ENCODE peak calls at places on chromosomes 3 and 15, in four cellular contexts. I is PC-9, V is LNCaP clone FGC, X is bronchial epithelial cell. G is an unnamed sample.

GRCh38 chr15:63476229-63476632 is 28.2 kb upstream of the USP3 start:
- DNase-seq in I (no peak), V (no peak), X (peak), G (peak)

GRCh38 chr3:81301230-81301629 is 460.2 kb downstream of the GBE1 start:
- DNase-seq in I (no peak), V (no peak), X (no peak), G (no peak)

GRCh38 chr3:85570819-85571218 is 612.0 kb downstream of the CADM2 start:
- DNase-seq in I (no peak), V (no peak), X (no peak), G (no peak)

GRCh38 chr3:71548995-71549394 is 34.5 kb downstream of the FOXP1 start:
- DNase-seq in I (no peak), V (no peak), X (no peak), G (no peak)

GRCh38 chr15:40274350-40275274 is 8.3 kb downstream of the ANKRD63 start:
- DNase-seq in I (peak), V (peak), X (peak), G (peak)

GRCh38 chr3:42262525-42262924 is 3.5 kb downstream of the CCK start:
- DNase-seq in I (peak), V (no peak), X (peak), G (no peak)

GRCh38 chr15:101029971-101030661 is 111.0 kb downstream of the LRRK1 start:
- DNase-seq in I (no peak), V (no peak), X (no peak), G (no peak)

GRCh38 chr3:117019082-117019713 is 309.6 kb downstream of the TUSC7 start:
- DNase-seq in I (peak), V (peak), X (peak), G (peak)

GRCh38 chr15:47394410-47394809 is 322.9 kb upstream of the SEMA6D start:
- DNase-seq in I (no peak), V (no peak), X (no peak), G (no peak)

GRCh38 chr15:41621200-41622193 is 38.7 kb upstream of the MGA start:
- DNase-seq in I (peak), V (peak), X (peak), G (peak)

DNA sequence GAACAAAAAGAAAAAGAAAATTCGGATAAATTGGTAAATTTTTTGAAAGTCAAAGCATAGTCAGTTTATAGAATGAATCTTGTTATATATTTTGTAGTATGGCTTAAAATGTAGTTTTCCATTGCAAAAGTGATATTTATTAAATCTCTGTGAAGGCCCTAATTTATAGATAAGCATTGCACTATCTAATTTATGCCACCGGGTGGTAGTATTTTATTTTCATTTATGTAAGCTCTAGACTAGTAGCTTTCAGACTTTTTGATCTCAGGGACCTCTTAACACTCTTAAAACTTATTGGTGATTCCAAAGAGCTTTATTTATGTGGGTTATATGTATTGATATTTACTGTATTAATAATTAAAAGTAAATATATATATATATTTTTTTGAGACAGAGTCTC is 133.9 kb upstream of the LRRFIP2 start:
- DNase-seq in I (no peak), V (no peak), X (peak), G (no peak)
- TF ChIP-seq CTCF in I (peak), V (peak), X (no peak), G (no peak)

GRCh38 chr15:91027677-91028076 is 5.3 kb upstream of the VPS33B start:
- DNase-seq in I (no peak), V (no peak), X (no peak), G (no peak)

GRCh38 chr15:91031796-91032195 is 9.4 kb upstream of the VPS33B start:
- DNase-seq in I (no peak), V (no peak), X (no peak), G (no peak)

GRCh38 chr15:91032919-91033803 is 10.8 kb upstream of the VPS33B start:
- DNase-seq in I (peak), V (peak), X (peak), G (peak)
- TF ChIP-seq CTCF in I (peak), V (peak), X (peak), G (peak)

GRCh38 chr3:124834723-124835718 is 52.1 kb downstream of the ITGB5 start:
- DNase-seq in I (peak), V (no peak), X (peak), G (peak)
- TF ChIP-seq CTCF in I (no peak), V (no peak), X (no peak), G (no peak)

GRCh38 chr15:97992831-97993230 is 32.3 kb downstream of the ARRDC4 start:
- DNase-seq in I (no peak), V (no peak), X (no peak), G (no peak)

GRCh38 chr15:97995192-97995591 is 34.7 kb downstream of the ARRDC4 start:
- DNase-seq in I (peak), V (peak), X (peak), G (peak)

GRCh38 chr15:97998307-97999071 is 38.0 kb downstream of the ARRDC4 start:
- DNase-seq in I (no peak), V (no peak), X (peak), G (no peak)

GRCh38 chr15:97993310-97993738 is 32.8 kb downstream of the ARRDC4 start:
- DNase-seq in I (no peak), V (no peak), X (no peak), G (no peak)

DNA sequence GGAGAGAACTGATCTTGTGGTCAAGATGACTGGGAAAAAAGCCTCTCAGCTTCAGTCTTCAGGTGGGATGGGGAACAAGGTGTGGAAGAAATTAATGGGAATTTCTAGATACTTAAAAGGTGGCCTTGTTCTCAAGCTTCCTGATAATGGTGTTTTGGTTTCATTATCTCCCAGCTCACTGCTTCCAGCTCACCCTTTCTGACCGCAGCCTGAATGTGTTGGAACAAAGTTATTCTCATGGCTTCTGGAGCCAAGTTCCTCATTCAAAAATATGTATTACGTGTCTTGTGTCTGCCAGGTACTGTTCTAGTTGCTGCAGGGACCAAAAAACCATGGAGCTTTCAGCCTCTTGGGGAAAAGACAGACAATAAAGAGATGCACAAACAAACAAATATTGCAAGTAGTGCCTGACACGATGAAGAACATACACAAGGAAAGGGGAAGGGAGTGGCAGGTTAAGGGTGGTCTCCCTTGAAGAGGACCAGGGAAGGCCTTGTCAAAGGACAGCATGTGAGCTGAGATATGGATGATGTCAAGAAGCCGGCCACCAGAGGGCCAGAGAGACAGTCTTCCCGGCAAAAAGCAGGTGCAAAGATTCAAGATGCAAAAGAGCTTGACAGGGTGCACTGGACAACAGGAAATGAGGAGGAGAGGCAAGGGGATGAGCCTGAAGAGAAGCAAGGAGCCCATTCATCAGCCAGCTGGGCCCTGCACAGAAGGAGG is 35.5 kb downstream of the ARRDC4 start:
- DNase-seq in I (peak), V (no peak), X (peak), G (peak)
- TF ChIP-seq CTCF in I (no peak), V (peak), X (peak), G (peak)

GRCh38 chr3:149969945-149970715 is 565 bp downstream of the PFN2 start:
- DNase-seq in I (peak), V (peak), X (peak), G (peak)

GRCh38 chr3:149967067-149967685 is 3.5 kb downstream of the PFN2 start:
- DNase-seq in I (no peak), V (peak), X (peak), G (no peak)

GRCh38 chr3:149970716-149971402 is at the start of gene PFN2:
- DNase-seq in I (peak), V (peak), X (peak), G (peak)

GRCh38 chr3:149968216-149968615 is 2.5 kb downstream of the PFN2 start:
- DNase-seq in I (no peak), V (no peak), X (peak), G (peak)

DNA sequence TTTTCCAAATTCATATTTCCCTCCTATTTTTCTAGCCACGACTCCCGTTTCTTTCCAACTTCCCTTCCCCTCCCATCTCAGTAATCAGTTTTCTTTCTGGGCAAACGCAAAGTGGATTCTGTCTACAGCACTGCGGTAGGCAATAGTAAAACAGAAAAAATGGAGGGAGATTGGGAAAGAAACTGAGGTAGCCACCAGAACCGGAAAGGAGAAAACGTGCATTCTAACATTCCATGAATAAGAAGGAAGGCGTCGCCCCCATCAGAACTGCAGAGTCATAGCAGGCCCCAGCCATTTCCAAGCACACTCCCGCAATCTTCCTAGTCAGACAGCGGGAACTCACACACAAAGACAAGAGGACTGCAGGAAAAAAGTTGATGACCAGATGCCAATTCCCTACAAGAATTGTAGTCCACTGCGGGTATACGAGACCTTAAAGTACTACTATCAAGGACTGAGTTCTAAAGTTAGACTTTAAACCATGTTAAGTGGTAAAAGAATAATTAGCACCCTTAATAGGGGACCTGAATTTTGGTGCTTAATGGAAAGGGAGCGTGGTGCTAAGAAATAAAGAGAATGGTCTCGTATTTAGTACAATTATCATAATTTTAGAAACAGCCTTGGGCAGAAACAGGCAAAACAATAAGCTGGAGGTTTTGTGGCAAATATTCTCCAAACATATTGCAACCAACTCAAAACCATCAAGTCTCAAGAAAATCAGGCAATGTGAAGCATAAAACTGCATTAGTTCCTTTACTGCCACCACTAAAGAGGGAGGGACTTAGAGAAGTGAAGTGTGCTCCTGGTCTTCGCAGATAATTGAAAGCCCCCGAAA is 1.4 kb downstream of the PFN2 start:
- DNase-seq in I (peak), V (peak), X (peak), G (peak)
- TF ChIP-seq CTCF in I (peak), V (peak), X (peak), G (no peak)

DNA sequence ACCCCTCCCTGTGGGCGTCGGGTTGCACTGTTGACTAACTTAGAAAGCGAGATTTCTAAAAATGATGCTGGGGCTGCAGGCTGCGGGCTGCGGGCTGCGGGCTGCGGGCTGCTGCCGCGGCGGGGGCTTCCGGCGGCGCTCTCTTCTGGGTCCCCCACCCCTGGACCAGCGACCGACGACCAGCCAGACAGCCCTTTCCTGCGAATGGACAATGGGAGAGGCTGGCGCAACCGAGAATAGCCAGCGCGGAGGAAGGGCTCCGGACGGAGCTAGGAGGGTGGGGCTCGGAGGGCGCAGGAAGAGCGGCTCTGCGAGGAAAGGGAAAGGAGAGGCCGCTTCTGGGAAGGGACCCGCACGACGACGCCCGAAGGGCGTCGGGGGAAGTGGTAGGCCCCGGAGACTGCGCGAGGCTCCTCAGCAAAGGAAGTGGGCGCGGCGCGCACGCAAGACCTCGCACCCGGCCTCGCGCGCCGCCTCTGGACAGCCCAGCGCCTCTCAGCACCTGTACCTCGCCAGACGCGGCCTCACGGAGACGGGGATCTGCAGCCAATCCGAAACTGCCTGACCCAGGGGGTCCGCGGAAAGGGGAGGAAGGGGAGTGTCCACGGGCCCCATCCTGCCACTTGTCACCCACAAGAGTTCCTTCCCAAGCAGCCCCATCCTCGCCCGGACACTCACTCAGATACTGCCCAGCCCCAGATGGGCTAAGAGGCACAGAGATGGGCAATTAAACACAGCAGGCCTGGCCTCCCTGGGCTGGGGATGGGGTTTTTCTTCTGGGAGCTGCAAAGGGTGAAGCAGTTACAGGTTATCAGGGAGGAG is 70.7 kb downstream of the SLC12A8 start:
- DNase-seq in I (no peak), V (no peak), X (no peak), G (no peak)
- TF ChIP-seq CTCF in I (no peak), V (no peak), X (peak), G (no peak)

GRCh38 chr3:191240432-191240831 is 41.4 kb downstream of the OSTN start:
- DNase-seq in I (no peak), V (no peak), X (no peak), G (no peak)

GRCh38 chr3:191239439-191240035 is 40.5 kb downstream of the OSTN start:
- DNase-seq in I (no peak), V (peak), X (peak), G (no peak)

GRCh38 chr3:191238321-191238817 is 39.3 kb downstream of the OSTN start:
- DNase-seq in I (peak), V (no peak), X (peak), G (no peak)

GRCh38 chr3:191246628-191247027 is 47.6 kb downstream of the OSTN start:
- DNase-seq in I (peak), V (no peak), X (peak), G (peak)

DNA sequence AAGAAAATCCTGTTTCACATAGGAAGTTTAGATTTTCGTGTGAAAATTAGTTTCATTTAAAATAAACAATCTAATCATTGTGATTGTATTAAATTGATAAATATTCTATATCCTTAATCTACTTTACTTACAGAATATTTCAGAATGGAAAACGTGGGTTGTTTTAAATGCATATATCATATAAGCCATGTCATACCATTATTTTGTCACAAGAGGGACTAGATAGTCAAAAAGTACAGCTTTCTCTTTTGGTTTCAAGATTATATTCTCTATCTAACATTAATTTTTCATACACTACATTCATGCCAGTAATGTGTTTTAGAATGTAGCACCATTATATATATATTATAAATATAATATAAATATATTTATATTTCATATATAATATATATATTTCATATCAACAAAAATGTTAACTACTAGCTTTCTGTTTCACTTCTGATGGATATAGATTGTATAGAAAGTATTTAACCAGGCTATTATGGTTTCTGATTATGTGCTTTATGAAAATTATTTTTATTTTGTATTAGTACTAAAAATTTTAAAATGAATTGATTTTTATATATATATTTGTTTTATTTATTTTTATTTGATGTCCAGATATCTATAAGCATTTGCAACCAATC is 45.3 kb downstream of the OSTN start:
- DNase-seq in I (no peak), V (no peak), X (peak), G (no peak)
- TF ChIP-seq CTCF in I (peak), V (peak), X (peak), G (peak)

G was measured in Calu3.